ENCODE peak calls at places on chromosomes 16 and 17, in ten cellular contexts. Z is HCEC 1CT, W is NCI-H2029 treated with DMSO at 0.1 percent for 48 hours, D is SK-N-SH, P is mucosa of descending colon, U is GM03348, C is cardiac muscle cell, N is NCI-H2081, B is ovary, L is kidney epithelial cell. T is an unnamed sample.

GRCh38 chr16:74437-75318 is 2.2 kb upstream of the RHBDF1 start:
- DNase-seq in B (no peak), Z (no peak), N (no peak), P (no peak), W (no peak), D (no peak), L (no peak), U (no peak), C (no peak), T (no peak)

GRCh38 chr17:73165616-73166404 is 1.0 kb downstream of the SSTR2 start:
- DNase-seq in N (no peak), W (no peak), U (peak; percentile 42), B (no peak), Z (no peak), L (no peak), D (peak; percentile 75), P (no peak), C (no peak), T (no peak)

GRCh38 chr16:68901910-68902309 is 58.6 kb downstream of the TANGO6 start:
- DNase-seq in L (no peak), P (no peak), W (peak; percentile 50), D (no peak), U (peak; percentile 85), B (no peak), Z (peak; percentile 43), C (no peak), N (no peak), T (no peak)

GRCh38 chr17:42459256-42459982 is 741 bp downstream of the ATP6V0A1 start:
- DNase-seq in L (no peak), C (peak; percentile 7), W (no peak), P (peak; percentile 74), B (peak; percentile 55), D (peak; percentile 56), U (peak; percentile 41), N (peak; percentile 79), Z (peak; percentile 57), T (peak; percentile 55)

GRCh38 chr17:3818786-3819185 is 17.8 kb upstream of the ITGAE start:
- DNase-seq in Z (no peak), W (no peak), L (no peak), B (no peak), P (no peak), C (no peak), D (no peak), U (no peak), N (no peak), T (no peak)

GRCh38 chr16:3444032-3444388 is 530 bp downstream of the NAA60 start:
- DNase-seq in D (peak; percentile 51), C (peak; percentile 75), U (peak; percentile 72), N (peak; percentile 76), W (no peak), Z (peak; percentile 65), L (no peak), P (no peak), B (no peak), T (no peak)

GRCh38 chr16:9381399-9381798 is 290.0 kb downstream of the HAPSTR1 start:
- DNase-seq in C (no peak), L (no peak), Z (no peak), D (no peak), W (no peak), P (no peak), N (no peak), B (no peak), U (no peak), T (no peak)

GRCh38 chr17:29177871-29178749 is 2.1 kb downstream of the MYO18A start:
- DNase-seq in C (no peak), B (no peak), W (no peak), D (no peak), U (no peak), Z (no peak), L (no peak), P (peak; percentile 79), N (no peak), T (no peak)

GRCh38 chr16:89700649-89701424 is 668 bp downstream of the SPATA2L start:
- DNase-seq in N (peak; percentile 68), B (no peak), D (peak; percentile 74), Z (no peak), U (peak; percentile 55), P (peak; percentile 86), L (no peak), W (no peak), C (peak; percentile 74), T (peak; percentile 25)

GRCh38 chr17:82350182-82351030 is 8.6 kb upstream of the TEX19 start:
- DNase-seq in W (no peak), D (no peak), B (no peak), U (no peak), C (no peak), Z (no peak), P (peak; percentile 61), L (no peak), N (no peak), T (no peak)

GRCh38 chr17:72357764-72358365 is 237.0 kb downstream of the SOX9 start:
- DNase-seq in Z (no peak), L (no peak), C (no peak), W (no peak), B (no peak), N (no peak), P (no peak), D (no peak), U (no peak), T (no peak)

GRCh38 chr16:88356727-88357199 is 26.0 kb upstream of the ZNF469 start:
- DNase-seq in W (no peak), D (peak; percentile 24), P (peak; percentile 38), L (no peak), B (no peak), Z (no peak), N (no peak), U (no peak), C (no peak), T (no peak)

GRCh38 chr16:84434800-84435199 is 66.5 kb downstream of the ATP2C2 start:
- DNase-seq in Z (no peak), D (no peak), B (no peak), W (no peak), N (no peak), L (no peak), P (no peak), U (no peak), C (no peak), T (no peak)

GRCh38 chr16:70635356-70636016 is 10.9 kb upstream of the IL34 start:
- DNase-seq in P (no peak), N (no peak), Z (peak; percentile 92), B (no peak), U (peak; percentile 77), W (no peak), C (no peak), D (no peak), L (no peak), T (no peak)